ENCODE peak calls at places on chromosome 17, in six cellular contexts. R, K, Q, I, M and D are unnamed samples.

GRCh38 chr17:76543482-76544122 is 3.8 kb downstream of the PRCD start:
- DNase-seq in M (no peak), I (no peak), R (no peak), K (no peak), Q (no peak), D (no peak)

GRCh38 chr17:77083547-77083946 is 57.2 kb upstream of the SEC14L1 start:
- DNase-seq in K (no peak), I (no peak), M (no peak), R (no peak), Q (no peak), D (no peak)

GRCh38 chr17:45756266-45756989 is 27.7 kb upstream of the CRHR1 start:
- DNase-seq in K (peak), I (no peak), R (no peak), Q (no peak), M (no peak), D (no peak)

GRCh38 chr17:37082461-37082860 is 133.7 kb downstream of the AATF start:
- DNase-seq in I (no peak), Q (no peak), M (no peak), R (no peak), K (no peak), D (no peak)

GRCh38 chr17:7213895-7214299 is 5.7 kb downstream of the DLG4 start:
- DNase-seq in Q (peak), M (peak), K (peak), R (no peak), I (peak), D (peak)

GRCh38 chr17:46950997-46951621 is 27.9 kb downstream of the RPRML start:
- DNase-seq in M (no peak), R (no peak), Q (no peak), K (peak), I (no peak), D (no peak)

GRCh38 chr17:32759476-32759875 is 117.4 kb downstream of the MYO1D start:
- DNase-seq in M (no peak), Q (no peak), K (no peak), R (no peak), I (no peak), D (no peak)

GRCh38 chr17:43791589-43791988 is 11.4 kb downstream of the CFAP97D1 start:
- DNase-seq in Q (peak), R (no peak), M (no peak), I (no peak), K (peak), D (no peak)

GRCh38 chr17:72719582-72720493 is 372.6 kb downstream of the SLC39A11 start:
- DNase-seq in R (no peak), K (no peak), I (no peak), M (peak), Q (peak), D (peak)

GRCh38 chr17:40035162-40035559 is 19.0 kb downstream of the MED24 start:
- DNase-seq in Q (peak), I (no peak), M (peak), R (no peak), K (peak), D (no peak)

GRCh38 chr17:50835563-50836231 is at the start of gene WFIKKN2:
- DNase-seq in K (peak), I (no peak), M (peak), R (no peak), Q (no peak), D (no peak)

GRCh38 chr17:77409282-77410161 is 268.8 kb downstream of the SEC14L1 start:
- DNase-seq in Q (peak), M (peak), K (no peak), I (no peak), R (no peak), D (no peak)

GRCh38 chr17:47978324-47978723 is 7.4 kb downstream of the CDK5RAP3 start:
- DNase-seq in Q (peak), R (peak), K (peak), M (peak), I (peak), D (no peak)

GRCh38 chr17:80844418-80844990 is 147.1 kb upstream of the CHMP6 start:
- DNase-seq in M (no peak), K (no peak), Q (no peak), I (no peak), R (no peak), D (no peak)